ENCODE peak calls at places on chromosomes 4 and X, in five cellular contexts. W, M, F, A and P are unnamed samples.

GRCh38 chrX:65707153-65707552 is 39.7 kb downstream of the MSN start:
- DNase-seq in F (no peak), W (no peak), A (no peak), M (no peak), P (no peak)

GRCh38 chr4:78518551-78518950 is 33.0 kb upstream of the ANXA3 start:
- DNase-seq in A (no peak), F (no peak), M (no peak), W (no peak), P (no peak)

GRCh38 chr4:55395529-55396304 is at the start of gene TMEM165:
- DNase-seq in M (peak; percentile 82), F (peak; percentile 94), A (peak; percentile 94), W (peak; percentile 95), P (peak; percentile 32)

GRCh38 chrX:69117876-69118526 is 47.3 kb downstream of the PJA1 start:
- DNase-seq in A (no peak), F (no peak), M (no peak), W (no peak), P (no peak)

GRCh38 chr4:42302348-42302747 is 94.9 kb upstream of the SHISA3 start:
- DNase-seq in M (peak; percentile 6), A (no peak), W (no peak), F (peak; percentile 39), P (no peak)

GRCh38 chr4:99763635-99764101 is 53.0 kb upstream of the DAPP1 start:
- DNase-seq in F (peak; percentile 84), A (no peak), M (peak; percentile 90), W (no peak), P (peak; percentile 50)

GRCh38 chr4:186606593-186606992 is 51.2 kb upstream of the MTNR1A start:
- DNase-seq in F (no peak), W (no peak), A (no peak), M (peak; percentile 60), P (no peak)

GRCh38 chrX:108736509-108737479 is at the start of gene IRS4:
- DNase-seq in M (no peak), F (no peak), A (peak; percentile 28), W (peak; percentile 37), P (no peak)

GRCh38 chr4:139005774-139006173 is 9.8 kb upstream of the NOCT start:
- DNase-seq in W (no peak), A (no peak), M (no peak), F (no peak), P (no peak)

GRCh38 chrX:69119122-69119521 is 46.1 kb downstream of the PJA1 start:
- DNase-seq in W (no peak), F (no peak), A (no peak), M (no peak), P (no peak)

GRCh38 chr4:104693601-104694201 is 199.0 kb upstream of the CXXC4 start:
- DNase-seq in F (no peak), A (no peak), M (no peak), W (no peak), P (no peak)

GRCh38 chrX:69257504-69258127 is 92.4 kb upstream of the PJA1 start:
- DNase-seq in W (no peak), F (no peak), A (no peak), M (no peak), P (no peak)

GRCh38 chr4:103272174-103272573 is 74.0 kb upstream of the CENPE start:
- DNase-seq in F (no peak), A (no peak), M (no peak), W (no peak), P (no peak)

GRCh38 chr4:99210789-99211188 is 8.3 kb downstream of the ADH6 start:
- DNase-seq in F (no peak), W (no peak), A (no peak), M (no peak), P (no peak)

GRCh38 chrX:150680974-150681373 is 12.2 kb upstream of the MTMR1 start:
- DNase-seq in F (peak; percentile 32), A (no peak), M (no peak), W (no peak), P (no peak)

GRCh38 chr4:98474408-98474844 is 184.0 kb downstream of the TSPAN5 start:
- DNase-seq in A (no peak), M (peak; percentile 44), W (no peak), F (no peak), P (peak; percentile 46)

GRCh38 chr4:1305781-1306455 is 16.2 kb downstream of the MAEA start:
- DNase-seq in M (no peak), A (peak; percentile 41), W (peak; percentile 13), F (no peak), P (no peak)

GRCh38 chr4:153634737-153635353 is 49.2 kb upstream of the TLR2 start:
- DNase-seq in M (no peak), A (no peak), W (no peak), F (no peak), P (no peak)

GRCh38 chrX:20284992-20285391 is 18.3 kb upstream of the RPS6KA3 start:
- DNase-seq in A (no peak), F (no peak), W (no peak), M (no peak), P (no peak)

GRCh38 chr4:56532239-56532638 is 26.6 kb downstream of the ARL9 start:
- DNase-seq in F (no peak), A (no peak), M (no peak), W (no peak), P (no peak)

GRCh38 chr4:8128096-8128856 is 30.3 kb downstream of the ABLIM2 start:
- DNase-seq in F (no peak), W (no peak), A (no peak), M (no peak), P (no peak)

GRCh38 chr4:142846729-142847606 is 867 bp upstream of the INPP4B start:
- DNase-seq in A (peak; percentile 57), W (no peak), F (peak; percentile 31), M (no peak), P (no peak)

GRCh38 chr4:15142201-15142600 is 139.9 kb downstream of the CPEB2 start:
- DNase-seq in W (no peak), M (no peak), A (no peak), F (no peak), P (no peak)

GRCh38 chrX:115233497-115234219 is at the start of gene LRCH2:
- DNase-seq in M (no peak), W (peak; percentile 51), F (peak; percentile 32), A (no peak), P (no peak)

GRCh38 chr4:26723216-26723615 is 137.4 kb upstream of the STIM2 start:
- DNase-seq in M (no peak), W (no peak), A (no peak), F (no peak), P (no peak)

GRCh38 chr4:81506731-81507130 is 35.0 kb upstream of the RASGEF1B start:
- DNase-seq in M (no peak), A (no peak), W (no peak), F (no peak), P (no peak)

GRCh38 chr4:18248611-18249010 is 227.1 kb upstream of the LCORL start:
- DNase-seq in M (no peak), A (no peak), W (no peak), F (no peak), P (no peak)

GRCh38 chr4:145937021-145937861 is 1.4 kb downstream of the ZNF827 start:
- DNase-seq in W (peak; percentile 65), F (peak; percentile 72), A (no peak), M (peak; percentile 73), P (no peak)

GRCh38 chr4:36399762-36400353 is 118.4 kb downstream of the DTHD1 start:
- DNase-seq in M (no peak), F (peak; percentile 38), A (no peak), W (no peak), P (no peak)

GRCh38 chr4:123954220-123954619 is 557.6 kb downstream of the SPRY1 start:
- DNase-seq in A (no peak), W (no peak), F (no peak), M (no peak), P (no peak)

GRCh38 chr4:104064650-104065577 is 345.1 kb upstream of the TACR3 start:
- DNase-seq in W (peak; percentile 40), M (peak; percentile 12), F (peak; percentile 36), A (no peak), P (no peak)

GRCh38 chrX:150768132-150768485 is 74.9 kb downstream of the MTMR1 start:
- DNase-seq in A (no peak), M (no peak), W (no peak), F (no peak), P (no peak)

GRCh38 chrX:43973249-43973672 is at the start of gene NDP:
- DNase-seq in F (no peak), A (no peak), W (no peak), M (no peak), P (no peak)

GRCh38 chrX:72659726-72660125 is 54.4 kb downstream of the PHKA1 start:
- DNase-seq in A (no peak), F (no peak), W (no peak), M (no peak), P (no peak)

GRCh38 chrX:9436812-9437211 is 28.0 kb upstream of the TBL1X start:
- DNase-seq in M (no peak), A (no peak), W (no peak), F (no peak), P (no peak)

GRCh38 chrX:20374866-20375530 is 108.3 kb upstream of the RPS6KA3 start:
- DNase-seq in A (no peak), F (no peak), W (no peak), M (no peak), P (no peak)

GRCh38 chr4:38068107-38068506 is 107.9 kb downstream of the PTTG2 start:
- DNase-seq in F (no peak), W (no peak), A (no peak), M (no peak), P (no peak)

GRCh38 chrX:136666088-136666487 is 18.1 kb downstream of the CD40LG start:
- DNase-seq in W (no peak), A (no peak), F (no peak), M (no peak), P (no peak)

GRCh38 chr4:29033703-29034102 is 1686.5 kb upstream of the PCDH7 start:
- DNase-seq in A (no peak), W (no peak), F (no peak), M (no peak), P (no peak)

DNA sequence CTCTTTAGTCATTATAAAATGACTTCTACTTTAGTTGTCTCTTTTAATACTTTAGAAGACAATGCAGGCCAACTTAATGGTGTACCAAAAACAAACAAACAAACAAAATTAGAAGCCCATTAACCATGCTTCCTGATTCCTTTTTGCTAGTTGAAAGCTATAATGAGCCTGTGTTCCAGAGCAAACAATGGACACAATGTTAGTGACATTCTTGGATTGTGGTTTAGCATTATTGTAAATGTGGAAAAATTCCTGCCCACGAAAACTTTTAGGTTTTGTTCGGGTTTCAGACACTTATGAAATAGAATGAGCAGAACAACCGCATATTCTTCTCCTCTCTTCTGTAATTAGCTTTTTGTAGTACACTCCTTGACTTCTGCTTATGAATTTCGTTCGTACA is 1682.7 kb upstream of the PCDH7 start:
- DNase-seq in W (no peak), F (no peak), A (no peak), M (no peak), P (no peak)
- TF ChIP-seq CTCF in W (no peak), F (no peak), A (no peak), M (no peak), P (no peak)

GRCh38 chr4:90950385-90950841 is 823.2 kb downstream of the CCSER1 start:
- DNase-seq in F (no peak), A (no peak), M (no peak), W (no peak), P (no peak)
- H3K4me3 ChIP-seq in F (no peak overlapping the region), A (no peak overlapping the region), M (no peak overlapping the region), W (no peak overlapping the region), P (no peak overlapping the region)

GRCh38 chrX:154597221-154597620 is 12.3 kb downstream of the CTAG1A start:
- DNase-seq in F (no peak), W (no peak), A (no peak), M (no peak), P (no peak)
- H3K27me3 ChIP-seq in F (peaks cover 5% of the 10 kb centered on the region), W (no peaks in the 10 kb centered on the region), A (no peaks in the 10 kb centered on the region), M (no peaks in the 10 kb centered on the region), P (peaks cover 15% of the 10 kb centered on the region)

GRCh38 chr4:92091335-92091734 is 212.4 kb upstream of the GRID2 start:
- DNase-seq in F (no peak), A (no peak), W (no peak), M (no peak), P (no peak)
- TF ChIP-seq CTCF in F (no peak), A (no peak), W (no peak), M (no peak), P (no peak)